ENCODE peak calls at places on chromosomes 3 and 15, in seven cellular contexts. G, Y, Q, L, E, U and M are unnamed samples. For H3K79me1, the result is how much of the 10 kb centered on the place peaks cover.

GRCh38 chr15:48559270-48559669 is 86.2 kb downstream of the FBN1 start:
- DNase-seq in G (peak), Y (no peak), L (no peak), Q (peak), U (no peak), E (peak), M (peak)

GRCh38 chr3:59880717-59881116 is 830.9 kb upstream of the CFAP20DC start:
- DNase-seq in Q (no peak), Y (no peak), U (no peak), L (no peak), G (no peak), E (no peak), M (no peak)

GRCh38 chr15:84653910-84654688 is at the start of gene WDR73:
- DNase-seq in G (peak), Y (peak), L (peak), Q (peak), E (peak), U (peak), M (peak)

GRCh38 chr15:66323312-66323928 is 30.1 kb downstream of the DIS3L start:
- DNase-seq in L (no peak), G (no peak), E (no peak), Y (no peak), Q (peak), U (no peak), M (peak)

GRCh38 chr3:9732080-9732752 is 681 bp downstream of the BRPF1 start:
- DNase-seq in L (peak), E (peak), Y (no peak), Q (peak), G (no peak), U (peak), M (no peak)

GRCh38 chr15:49898575-49899283 is 220.3 kb downstream of the ATP8B4 start:
- DNase-seq in Y (no peak), U (peak), G (no peak), Q (peak), L (no peak), E (peak), M (no peak)

GRCh38 chr3:50658416-50658815 is 16.3 kb upstream of the DOCK3 start:
- DNase-seq in E (no peak), L (no peak), U (no peak), G (no peak), Q (no peak), Y (no peak), M (no peak)

GRCh38 chr15:55322452-55322851 is 3.4 kb downstream of the PIGB start:
- DNase-seq in Q (no peak), E (no peak), G (no peak), L (no peak), U (no peak), Y (no peak), M (no peak)

GRCh38 chr3:50624634-50625033 is 7.7 kb downstream of the MAPKAPK3 start:
- DNase-seq in Y (peak), U (peak), Q (peak), L (no peak), G (no peak), E (no peak), M (no peak)

GRCh38 chr3:195151866-195152526 is 119.0 kb downstream of the XXYLT1 start:
- DNase-seq in Y (no peak), L (no peak), G (peak), U (peak), Q (peak), E (peak), M (no peak)

GRCh38 chr15:37941779-37942178 is 7.3 kb downstream of the TMCO5A start:
- DNase-seq in Q (no peak), E (no peak), G (no peak), L (no peak), Y (no peak), U (no peak), M (no peak)

GRCh38 chr3:37040231-37040630 is 46.9 kb downstream of the MLH1 start:
- DNase-seq in L (no peak), Q (no peak), G (peak), U (no peak), Y (no peak), E (no peak), M (no peak)

GRCh38 chr3:181417748-181418147 is 294.0 kb upstream of the SOX2 start:
- DNase-seq in U (peak), Y (no peak), Q (peak), G (no peak), E (no peak), L (no peak), M (peak)

GRCh38 chr3:13308406-13308805 is 111.7 kb downstream of the NUP210 start:
- DNase-seq in Q (peak), U (peak), G (peak), L (peak), E (peak), Y (peak), M (peak)

GRCh38 chr3:120449701-120450216 is 1.0 kb downstream of the FSTL1 start:
- DNase-seq in E (peak), Y (no peak), Q (no peak), L (no peak), G (peak), U (peak), M (no peak)

GRCh38 chr3:150736316-150736719 is 26.7 kb downstream of the SIAH2 start:
- DNase-seq in E (no peak), U (peak), G (no peak), Y (peak), L (no peak), Q (peak), M (no peak)

GRCh38 chr3:128496602-128497304 is 3.8 kb upstream of the GATA2 start:
- DNase-seq in G (no peak), E (peak), L (peak), Y (peak), Q (peak), U (peak), M (no peak)

GRCh38 chr3:120855665-120856437 is 52.2 kb upstream of the STXBP5L start:
- DNase-seq in E (no peak), L (no peak), Q (peak), U (peak), Y (peak), G (peak), M (no peak)

GRCh38 chr3:58281069-58281468 is 25.0 kb upstream of the RPP14 start:
- DNase-seq in G (no peak), E (no peak), U (no peak), L (no peak), Y (no peak), Q (no peak), M (no peak)

GRCh38 chr3:195226445-195226844 is 44.5 kb downstream of the XXYLT1 start:
- DNase-seq in Q (no peak), G (no peak), Y (no peak), U (no peak), E (no peak), L (peak), M (no peak)

GRCh38 chr3:194938845-194939531 is 253.3 kb downstream of the FAM43A start:
- DNase-seq in L (peak), Y (no peak), G (peak), E (no peak), U (no peak), Q (no peak), M (no peak)

GRCh38 chr15:94456246-94456645 is 224.9 kb downstream of the MCTP2 start:
- DNase-seq in E (no peak), Q (no peak), G (no peak), Y (no peak), L (no peak), U (no peak), M (no peak)

GRCh38 chr3:143726727-143727126 is 121.5 kb downstream of the SLC9A9 start:
- DNase-seq in E (no peak), L (no peak), G (no peak), U (no peak), Q (no peak), Y (no peak), M (no peak)

GRCh38 chr3:28476194-28476593 is 127.6 kb upstream of the AZI2 start:
- DNase-seq in U (peak), Y (no peak), L (no peak), G (peak), Q (peak), E (peak), M (no peak)

GRCh38 chr15:58473720-58474119 is 41.9 kb downstream of the LIPC start:
- DNase-seq in E (peak), G (peak), L (no peak), Q (no peak), U (peak), Y (no peak), M (no peak)

GRCh38 chr3:16923112-16923511 is 38.4 kb downstream of the PLCL2 start:
- DNase-seq in L (no peak), Y (peak), U (no peak), Q (peak), G (no peak), E (no peak), M (no peak)
- H3K79me1 ChIP-seq in L (under half), Y (under half), U (under half), Q (under half), G (under half), E (under half), M (under half)

GRCh38 chr3:79810529-79810928 is 42.7 kb upstream of the ROBO1 start:
- DNase-seq in G (no peak), L (no peak), E (no peak), U (no peak), Y (no peak), Q (no peak), M (no peak)

GRCh38 chr3:79809106-79809505 is 41.3 kb upstream of the ROBO1 start:
- DNase-seq in Y (no peak), Q (no peak), U (peak), L (no peak), G (no peak), E (no peak), M (no peak)

GRCh38 chr3:79808515-79808914 is 40.7 kb upstream of the ROBO1 start:
- DNase-seq in E (no peak), L (no peak), Q (no peak), G (no peak), U (no peak), Y (no peak), M (no peak)

GRCh38 chr3:79815478-79815877 is 47.7 kb upstream of the ROBO1 start:
- DNase-seq in Y (no peak), G (no peak), L (no peak), U (no peak), Q (no peak), E (no peak), M (no peak)

GRCh38 chr3:79810101-79810500 is 42.3 kb upstream of the ROBO1 start:
- DNase-seq in G (no peak), U (no peak), E (no peak), Y (no peak), L (no peak), Q (no peak), M (no peak)
- H3K4ac ChIP-seq in G (no peak), U (no peak), E (no peak), Y (no peak), L (no peak), Q (no peak), M (no peak)

GRCh38 chr3:196390116-196390515 is 42.1 kb downstream of the UBXN7 start:
- DNase-seq in Q (no peak), U (no peak), L (no peak), E (no peak), G (no peak), Y (no peak), M (no peak)
- H2BK5ac ChIP-seq in Q (no peak), U (no peak), L (no peak), E (no peak), G (no peak), Y (no peak), M (no peak)

GRCh38 chr3:124834723-124835718 is 52.1 kb downstream of the ITGB5 start:
- DNase-seq in L (peak), E (peak), Q (peak), U (peak), G (peak), Y (peak), M (no peak)

GRCh38 chr3:124837065-124837464 is 50.1 kb downstream of the ITGB5 start:
- DNase-seq in Y (no peak), G (no peak), Q (no peak), U (no peak), E (peak), L (no peak), M (no peak)

GRCh38 chr3:124838963-124839362 is 48.2 kb downstream of the ITGB5 start:
- DNase-seq in Y (no peak), E (no peak), G (no peak), U (no peak), L (no peak), Q (no peak), M (no peak)

GRCh38 chr3:124837730-124838186 is 49.4 kb downstream of the ITGB5 start:
- DNase-seq in Y (no peak), Q (peak), E (peak), G (peak), L (no peak), U (peak), M (no peak)

GRCh38 chr3:124836448-124836847 is 50.7 kb downstream of the ITGB5 start:
- DNase-seq in G (no peak), L (no peak), Q (no peak), Y (no peak), U (no peak), E (no peak), M (no peak)
- H3K79me1 ChIP-seq in G (under half), L (under half), Q (under half), Y (under half), U (under half), E (under half), M (under half)

GRCh38 chr3:183774631-183775030 is 50.7 kb downstream of the MAP6D1 start:
- DNase-seq in G (peak), L (no peak), U (peak), E (no peak), Y (no peak), Q (no peak), M (no peak)
- H3K4ac ChIP-seq in G (no peak), L (no peak), U (no peak), E (no peak), Y (no peak), Q (no peak), M (no peak)

GRCh38 chr3:111690242-111690641 is 95.1 kb upstream of the ZBED2 start:
- DNase-seq in L (no peak), U (peak), Y (no peak), Q (no peak), E (peak), G (peak), M (no peak)
- H2BK5ac ChIP-seq in L (no peak), U (no peak), Y (no peak), Q (no peak), E (no peak), G (no peak), M (no peak)